ENCODE peak calls at places on chromosomes 7 and 10, in ten cellular contexts. H is progenitor cell of endocrine pancreas, U is NB4, B is RWPE1, A is HFFc6, T is B cell, N is keratinocyte, V is astrocyte, C is GM12865, K is AG04450. S is an unnamed sample.
A peak's percentile ranks its signal among the peaks of the same experiment; 100 is the strongest.

GRCh38 chr10:98861962-98862361 is 373.7 kb downstream of the HPSE2 start:
- DNase-seq in C (no peak), V (no peak), B (no peak), N (no peak), A (no peak), H (no peak), T (no peak), K (no peak), U (no peak), S (no peak)

GRCh38 chr10:74916283-74916682 is 89.9 kb downstream of the KAT6B start:
- DNase-seq in T (no peak), B (no peak), H (no peak), K (no peak), V (no peak), U (no peak), C (no peak), A (no peak), N (no peak), S (no peak)

GRCh38 chr7:18708204-18708603 is 212.7 kb downstream of the HDAC9 start:
- DNase-seq in H (no peak), T (no peak), N (no peak), U (no peak), V (no peak), A (no peak), C (no peak), B (no peak), K (no peak), S (no peak)

GRCh38 chr10:78775891-78776290 is 292.9 kb upstream of the ZMIZ1 start:
- DNase-seq in T (no peak), A (no peak), N (no peak), C (no peak), K (no peak), H (no peak), V (no peak), B (no peak), U (no peak), S (no peak)

GRCh38 chr7:140519007-140519399 is 39.7 kb upstream of the MKRN1 start:
- DNase-seq in C (no peak), A (no peak), B (no peak), H (no peak), K (no peak), U (no peak), T (no peak), V (no peak), N (no peak), S (no peak)

GRCh38 chr10:97129666-97130065 is 56.1 kb downstream of the SLIT1 start:
- DNase-seq in H (no peak), K (no peak), V (no peak), A (no peak), U (no peak), T (no peak), B (no peak), C (no peak), N (no peak), S (no peak)

GRCh38 chr10:122021828-122022227 is 32.9 kb downstream of the TACC2 start:
- DNase-seq in H (no peak), B (no peak), A (no peak), T (no peak), K (no peak), C (no peak), V (no peak), N (no peak), U (no peak), S (no peak)

GRCh38 chr10:92405006-92405924 is 114.3 kb downstream of the MARCHF5 start:
- DNase-seq in T (no peak), N (no peak), V (no peak), B (no peak), H (no peak), K (no peak), C (peak; percentile 16), A (no peak), U (no peak), S (no peak)

GRCh38 chr7:109639561-109639960 is 1069.9 kb downstream of the DNAJB9 start:
- DNase-seq in B (no peak), C (no peak), H (no peak), T (no peak), U (no peak), A (no peak), V (no peak), N (no peak), K (no peak), S (no peak)

GRCh38 chr7:99893280-99893679 is 16.4 kb upstream of the OR2AE1 start:
- DNase-seq in A (no peak), B (no peak), T (no peak), K (no peak), U (no peak), H (no peak), N (no peak), V (no peak), C (no peak), S (no peak)

GRCh38 chr7:1758417-1758858 is 88.4 kb downstream of the ELFN1 start:
- DNase-seq in N (no peak), A (peak; percentile 13), V (no peak), C (peak; percentile 37), H (no peak), T (peak; percentile 29), K (no peak), B (peak; percentile 29), U (peak; percentile 69), S (no peak)

GRCh38 chr7:128137096-128137655 is 103.9 kb upstream of the LEP start:
- DNase-seq in N (no peak), K (no peak), H (no peak), B (peak; percentile 34), C (no peak), U (peak; percentile 95), T (no peak), A (peak; percentile 79), V (no peak), S (no peak)

GRCh38 chr7:34845666-34846361 is 187.8 kb downstream of the NPSR1 start:
- DNase-seq in K (no peak), U (no peak), A (no peak), T (no peak), V (peak; percentile 46), N (no peak), H (no peak), C (no peak), B (peak; percentile 25), S (no peak)

GRCh38 chr10:65328486-65328885 is 1597.3 kb upstream of the LRRTM3 start:
- DNase-seq in C (no peak), H (no peak), B (no peak), V (no peak), K (no peak), N (no peak), U (no peak), A (no peak), T (no peak), S (no peak)

GRCh38 chr10:61779950-61780659 is 117.4 kb downstream of the CABCOCO1 start:
- DNase-seq in V (peak; percentile 93), B (peak; percentile 76), A (peak; percentile 87), T (no peak), H (no peak), N (peak; percentile 40), U (no peak), C (no peak), K (no peak), S (peak; percentile 73)

GRCh38 chr10:86922553-86922961 is 34.9 kb downstream of the MMRN2 start:
- DNase-seq in A (no peak), C (no peak), N (no peak), U (no peak), H (no peak), B (no peak), T (no peak), V (no peak), K (no peak), S (no peak)

GRCh38 chr7:6656413-6656812 is 19.3 kb downstream of the ZNF316 start:
- DNase-seq in B (no peak), T (no peak), H (no peak), A (no peak), U (no peak), C (no peak), K (no peak), V (no peak), N (no peak), S (no peak)

GRCh38 chr10:48472670-48473069 is 132.2 kb downstream of the ARHGAP22 start:
- DNase-seq in V (no peak), T (no peak), H (no peak), A (no peak), K (no peak), C (no peak), B (no peak), U (peak; percentile 34), N (no peak), S (no peak)
- TF ChIP-seq CTCF in V (no peak), T (no peak), H (no peak), A (no peak), K (no peak), C (no peak), B (no peak), U (no peak), N (peak; percentile 9), S (no peak)

GRCh38 chr7:88401009-88401623 is 94.4 kb upstream of the STEAP4 start:
- DNase-seq in K (no peak), V (no peak), B (peak; percentile 3), N (no peak), H (no peak), U (peak; percentile 49), C (peak; percentile 37), A (no peak), T (no peak), S (no peak)
- TF ChIP-seq CTCF in K (no peak), V (peak; percentile 34), B (peak; percentile 60), N (peak; percentile 24), H (peak; percentile 67), U (peak; percentile 70), C (peak; percentile 55), A (peak; percentile 52), T (peak; percentile 63), S (peak; percentile 72)

DNA sequence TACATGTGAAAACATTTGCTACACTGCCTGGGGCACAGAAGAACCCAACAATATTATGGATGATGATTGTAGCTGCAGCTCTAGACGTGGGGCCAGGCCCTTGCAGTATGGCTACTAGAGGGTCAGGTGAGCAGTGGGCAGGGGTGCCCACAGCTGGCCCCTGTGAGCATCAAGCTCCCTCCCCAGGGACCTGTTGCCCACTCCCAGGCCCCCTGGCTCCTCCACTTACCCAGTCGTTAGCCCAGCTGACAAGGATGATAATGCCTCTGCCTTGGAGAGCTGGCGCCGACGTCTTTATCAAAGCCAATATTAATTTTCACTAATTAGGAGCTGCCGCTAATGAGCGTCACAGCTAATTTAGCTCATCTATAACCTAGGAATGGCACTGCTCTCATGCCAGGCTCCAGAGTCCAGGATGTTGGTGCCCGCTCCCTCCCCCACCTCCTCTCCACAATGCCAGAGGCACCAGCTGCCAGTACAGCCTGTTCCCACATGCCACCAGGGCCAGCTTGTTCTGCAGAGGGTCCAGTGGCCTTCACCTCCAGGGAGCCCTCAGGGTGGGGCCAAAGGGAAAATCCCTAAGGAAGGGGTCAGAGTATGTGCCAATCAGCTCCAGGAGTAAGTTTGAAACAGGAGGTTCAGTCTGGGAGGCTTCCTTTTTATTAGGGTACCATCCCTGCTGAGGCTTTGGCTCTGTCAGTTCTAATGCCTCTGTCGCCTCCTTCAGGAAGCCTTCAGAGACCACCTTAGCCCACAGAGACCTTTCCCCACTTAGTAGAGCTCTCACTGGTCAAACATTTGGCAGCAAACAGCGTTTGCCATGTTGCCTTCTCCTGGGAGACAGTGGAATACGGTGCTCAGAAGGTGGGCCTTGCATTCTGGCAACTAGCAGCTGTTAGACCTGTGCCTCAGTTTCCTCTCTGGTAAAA is 77.2 kb downstream of the CDH23 start:
- DNase-seq in B (no peak), H (no peak), N (no peak), U (no peak), T (no peak), V (no peak), C (no peak), A (no peak), K (no peak), S (no peak)
- TF ChIP-seq CTCF in B (no peak), H (no peak), N (no peak), U (no peak), T (no peak), V (no peak), C (no peak), A (no peak), K (no peak), S (no peak)

GRCh38 chr7:45938626-45939302 is 17.7 kb upstream of the IGFBP3 start:
- DNase-seq in N (no peak), C (no peak), H (no peak), B (no peak), T (no peak), V (no peak), U (no peak), K (no peak), A (no peak), S (no peak)
- TF ChIP-seq CTCF in N (peak; percentile 32), C (peak; percentile 11), H (peak; percentile 62), B (no peak), T (no peak), V (no peak), U (no peak), K (no peak), A (peak; percentile 55), S (peak; percentile 41)